ENCODE peak calls at places on chromosomes 2 and 18, in four cellular contexts. P is IMR-90, C is BJ, F is endothelial cell. O is an unnamed sample.

GRCh38 chr2:225740086-225740485 is 340.6 kb downstream of the NYAP2 start:
- DNase-seq in P (peak; percentile 29), C (peak; percentile 23), F (no peak), O (no peak)

GRCh38 chr2:119746836-119747235 is 12.9 kb upstream of the PTPN4 start:
- DNase-seq in P (peak; percentile 17), C (no peak), F (no peak), O (no peak)

GRCh38 chr2:227703961-227704360 is 13.9 kb downstream of the SLC19A3 start:
- DNase-seq in P (peak; percentile 13), C (no peak), F (no peak), O (no peak)

GRCh38 chr2:9308186-9308955 is 101.8 kb downstream of the ASAP2 start:
- DNase-seq in P (peak; percentile 43), C (no peak), F (no peak), O (no peak)

GRCh38 chr18:49628993-49629795 is 67.3 kb downstream of the LIPG start:
- DNase-seq in P (no peak), C (no peak), F (no peak), O (peak; percentile 89)

GRCh38 chr2:229445501-229446294 is 174.6 kb upstream of the PID1 start:
- DNase-seq in P (peak; percentile 16), C (peak; percentile 0), F (no peak), O (no peak)

GRCh38 chr2:226791487-226792081 is 8.0 kb downstream of the IRS1 start:
- DNase-seq in P (peak; percentile 75), C (no peak), F (peak; percentile 93), O (peak; percentile 96)

GRCh38 chr18:35713545-35713944 is 132.0 kb downstream of the GALNT1 start:
- DNase-seq in P (peak; percentile 39), C (peak; percentile 29), F (no peak), O (no peak)

GRCh38 chr2:127582863-127583861 is 47.7 kb downstream of the MYO7B start:
- DNase-seq in P (no peak), C (no peak), F (no peak), O (peak; percentile 66)

GRCh38 chr2:24082787-24083566 is 1.7 kb downstream of the TP53I3 start:
- DNase-seq in P (no peak), C (no peak), F (no peak), O (no peak)

GRCh38 chr2:30417253-30417652 is 29.8 kb upstream of the LCLAT1 start:
- DNase-seq in P (peak; percentile 61), C (no peak), F (no peak), O (no peak)

GRCh38 chr2:174608866-174609214 is 11.2 kb upstream of the WIPF1 start:
- DNase-seq in P (no peak), C (no peak), F (no peak), O (no peak)

GRCh38 chr2:46231721-46232120 is 65.5 kb upstream of the EPAS1 start:
- DNase-seq in P (no peak), C (no peak), F (no peak), O (no peak)

GRCh38 chr2:224666951-224667553 is 49.1 kb downstream of the CCDC195 start:
- DNase-seq in P (no peak), C (no peak), F (no peak), O (no peak)

GRCh38 chr18:10230072-10230471 is 224.4 kb upstream of the APCDD1 start:
- DNase-seq in P (peak; percentile 83), C (peak; percentile 71), F (no peak), O (no peak)

GRCh38 chr2:43745457-43745856 is 28.4 kb upstream of the DYNC2LI1 start:
- DNase-seq in P (peak; percentile 71), C (peak; percentile 44), F (no peak), O (no peak)

GRCh38 chr2:56168163-56168562 is 15.6 kb upstream of the CCDC85A start:
- DNase-seq in P (no peak), C (peak; percentile 15), F (no peak), O (no peak)

GRCh38 chr2:239801404-239802100 is 223.6 kb downstream of the NDUFA10 start:
- DNase-seq in P (no peak), C (no peak), F (no peak), O (peak; percentile 57)

GRCh38 chr2:136134126-136134525 is 16.2 kb upstream of the CXCR4 start:
- DNase-seq in P (no peak), C (no peak), F (no peak), O (no peak)

GRCh38 chr2:172094319-172095145 is 8.2 kb downstream of the DLX2 start:
- DNase-seq in P (no peak), C (no peak), F (no peak), O (peak; percentile 81)

GRCh38 chr2:15577071-15577706 is 14.5 kb upstream of the DDX1 start:
- DNase-seq in P (peak; percentile 78), C (no peak), F (peak; percentile 96), O (peak; percentile 88)

GRCh38 chr2:106165064-106165463 is 29.0 kb downstream of the UXS1 start:
- DNase-seq in P (no peak), C (no peak), F (no peak), O (no peak)

GRCh38 chr2:133658020-133658903 is 90.0 kb upstream of the NCKAP5 start:
- DNase-seq in P (peak; percentile 51), C (no peak), F (peak; percentile 9), O (no peak)

GRCh38 chr2:44429034-44429433 is 67.3 kb downstream of the CAMKMT start:
- DNase-seq in P (peak; percentile 54), C (no peak), F (no peak), O (no peak)

GRCh38 chr18:67104700-67105284 is 411.7 kb downstream of the DSEL start:
- DNase-seq in P (peak; percentile 66), C (no peak), F (peak; percentile 77), O (no peak)

GRCh38 chr2:232652505-232652851 is 19.1 kb downstream of the EFHD1 start:
- DNase-seq in P (no peak), C (no peak), F (no peak), O (no peak)

GRCh38 chr2:58614259-58614658 is 373.1 kb upstream of the FANCL start:
- DNase-seq in P (no peak), C (no peak), F (no peak), O (no peak)

GRCh38 chr2:38875227-38875575 is 533 bp downstream of the DHX57 start:
- DNase-seq in P (peak; percentile 1), C (no peak), F (no peak), O (no peak)

GRCh38 chr18:77112161-77112801 is 20.3 kb downstream of the MBP start:
- DNase-seq in P (no peak), C (no peak), F (no peak), O (peak; percentile 81)

GRCh38 chr2:241925277-241925676 is 55.7 kb downstream of the RTP5 start:
- DNase-seq in P (no peak), C (no peak), F (no peak), O (peak; percentile 57)

GRCh38 chr2:75289771-75290170 is 90.5 kb upstream of the TACR1 start:
- DNase-seq in P (peak; percentile 48), C (no peak), F (no peak), O (no peak)

GRCh38 chr2:192195548-192196418 is 1.1 kb upstream of the TMEFF2 start:
- DNase-seq in P (peak; percentile 15), C (no peak), F (peak; percentile 25), O (peak; percentile 80)

O was measured in posterior vena cava.